ENCODE peak calls at places on chromosomes 6 and 20, in five cellular contexts. One of them, this sample, is unnamed.

GRCh38 chr6:68958327-68958726 is 323.2 kb downstream of the ADGRB3 start:
- DNase-seq in heart right ventricle: no peak
- DNase-seq in stomach: no peak
- DNase-seq in cardiac muscle cell: peak; percentile 5
- DNase-seq in colonic mucosa: no peak
- DNase-seq in this sample: no peak

GRCh38 chr6:4973972-4974885 is 29.6 kb downstream of the RPP40 start:
- DNase-seq in heart right ventricle: peak; percentile 8
- DNase-seq in cardiac muscle cell: peak; percentile 64
- DNase-seq in stomach: no peak
- DNase-seq in colonic mucosa: no peak
- DNase-seq in this sample: no peak

GRCh38 chr6:11292837-11293236 is 60.4 kb upstream of the NEDD9 start:
- DNase-seq in heart right ventricle: no peak
- DNase-seq in stomach: no peak
- DNase-seq in colonic mucosa: no peak
- DNase-seq in cardiac muscle cell: no peak
- DNase-seq in this sample: no peak

GRCh38 chr6:143581835-143582480 is 70.4 kb upstream of the FUCA2 start:
- DNase-seq in colonic mucosa: no peak
- DNase-seq in cardiac muscle cell: peak; percentile 86
- DNase-seq in heart right ventricle: no peak
- DNase-seq in stomach: no peak
- DNase-seq in this sample: no peak

GRCh38 chr6:36677753-36678487 is 594 bp upstream of the CDKN1A start:
- DNase-seq in cardiac muscle cell: no peak
- DNase-seq in stomach: no peak
- DNase-seq in colonic mucosa: peak; percentile 52
- DNase-seq in heart right ventricle: no peak
- DNase-seq in this sample: no peak

GRCh38 chr20:4956200-4956810 is 45.0 kb downstream of the SLC23A2 start:
- DNase-seq in colonic mucosa: no peak
- DNase-seq in heart right ventricle: no peak
- DNase-seq in cardiac muscle cell: peak; percentile 80
- DNase-seq in stomach: no peak
- DNase-seq in this sample: no peak

GRCh38 chr6:131736010-131736409 is 25.2 kb upstream of the CTAGE9 start:
- DNase-seq in stomach: no peak
- DNase-seq in cardiac muscle cell: no peak
- DNase-seq in heart right ventricle: no peak
- DNase-seq in colonic mucosa: no peak
- DNase-seq in this sample: no peak

GRCh38 chr20:58810116-58810878 is 40.4 kb downstream of the GNAS-AS1 start:
- DNase-seq in colonic mucosa: no peak
- DNase-seq in heart right ventricle: no peak
- DNase-seq in cardiac muscle cell: peak; percentile 11
- DNase-seq in stomach: no peak
- DNase-seq in this sample: no peak

GRCh38 chr6:151392429-151392828 is 1.1 kb upstream of the ZBTB2 start:
- DNase-seq in stomach: no peak
- DNase-seq in cardiac muscle cell: no peak
- DNase-seq in colonic mucosa: no peak
- DNase-seq in heart right ventricle: no peak
- DNase-seq in this sample: no peak

GRCh38 chr6:160519603-160520042 is 144.5 kb downstream of the LPA start:
- DNase-seq in heart right ventricle: no peak
- DNase-seq in cardiac muscle cell: no peak
- DNase-seq in colonic mucosa: no peak
- DNase-seq in stomach: no peak
- DNase-seq in this sample: no peak

GRCh38 chr6:154302111-154302752 is 54.4 kb downstream of the IPCEF1 start:
- DNase-seq in colonic mucosa: no peak
- DNase-seq in heart right ventricle: no peak
- DNase-seq in stomach: no peak
- DNase-seq in cardiac muscle cell: peak; percentile 70
- DNase-seq in this sample: no peak

GRCh38 chr6:139144490-139145085 is 9.7 kb downstream of the HECA start:
- DNase-seq in stomach: no peak
- DNase-seq in colonic mucosa: no peak
- DNase-seq in cardiac muscle cell: no peak
- DNase-seq in heart right ventricle: no peak
- DNase-seq in this sample: no peak

GRCh38 chr6:63802606-63803206 is 167.1 kb downstream of the PHF3 start:
- DNase-seq in heart right ventricle: no peak
- DNase-seq in colonic mucosa: no peak
- DNase-seq in cardiac muscle cell: peak; percentile 57
- DNase-seq in stomach: no peak
- DNase-seq in this sample: no peak

GRCh38 chr20:44752099-44752931 is 6.7 kb downstream of the KCNK15 start:
- DNase-seq in heart right ventricle: no peak
- DNase-seq in cardiac muscle cell: no peak
- DNase-seq in colonic mucosa: no peak
- DNase-seq in stomach: no peak
- DNase-seq in this sample: no peak

GRCh38 chr20:35479798-35480197 is 24.4 kb downstream of the CEP250 start:
- DNase-seq in stomach: no peak
- DNase-seq in colonic mucosa: no peak
- DNase-seq in cardiac muscle cell: no peak
- DNase-seq in heart right ventricle: no peak
- DNase-seq in this sample: no peak

GRCh38 chr6:154197176-154197850 is 158.3 kb downstream of the OPRM1 start:
- DNase-seq in heart right ventricle: no peak
- DNase-seq in cardiac muscle cell: peak; percentile 33
- DNase-seq in stomach: no peak
- DNase-seq in colonic mucosa: no peak
- DNase-seq in this sample: no peak

GRCh38 chr6:75286955-75287354 is 2.4 kb upstream of the TMEM30A start:
- DNase-seq in colonic mucosa: no peak
- DNase-seq in cardiac muscle cell: no peak
- DNase-seq in heart right ventricle: no peak
- DNase-seq in stomach: no peak
- DNase-seq in this sample: no peak

GRCh38 chr6:108699290-108700041 is 138.7 kb downstream of the FOXO3 start:
- DNase-seq in heart right ventricle: peak; percentile 62
- DNase-seq in colonic mucosa: no peak
- DNase-seq in cardiac muscle cell: peak; percentile 76
- DNase-seq in stomach: no peak
- DNase-seq in this sample: peak; percentile 53

GRCh38 chr6:107764684-107765460 is 59.2 kb downstream of the SCML4 start:
- DNase-seq in cardiac muscle cell: no peak
- DNase-seq in colonic mucosa: no peak
- DNase-seq in heart right ventricle: no peak
- DNase-seq in stomach: no peak
- DNase-seq in this sample: no peak

GRCh38 chr6:149446791-149447376 is 37.9 kb downstream of the ZC3H12D start:
- DNase-seq in stomach: no peak
- DNase-seq in colonic mucosa: no peak
- DNase-seq in heart right ventricle: no peak
- DNase-seq in cardiac muscle cell: no peak
- DNase-seq in this sample: no peak

GRCh38 chr20:8633366-8633765 is 435.5 kb upstream of the PLCB4 start:
- DNase-seq in stomach: no peak
- DNase-seq in cardiac muscle cell: peak; percentile 27
- DNase-seq in heart right ventricle: no peak
- DNase-seq in colonic mucosa: no peak
- DNase-seq in this sample: no peak

GRCh38 chr6:80769101-80769500 is 662.6 kb downstream of the BCKDHB start:
- DNase-seq in cardiac muscle cell: no peak
- DNase-seq in colonic mucosa: no peak
- DNase-seq in stomach: no peak
- DNase-seq in heart right ventricle: no peak
- DNase-seq in this sample: no peak

GRCh38 chr20:22974354-22974753 is 60.8 kb upstream of the SSTR4 start:
- DNase-seq in cardiac muscle cell: peak; percentile 56
- DNase-seq in stomach: peak; percentile 55
- DNase-seq in heart right ventricle: no peak
- DNase-seq in colonic mucosa: no peak
- DNase-seq in this sample: no peak

GRCh38 chr20:46975976-46976375 is 81.3 kb downstream of the EYA2 start:
- DNase-seq in colonic mucosa: no peak
- DNase-seq in heart right ventricle: no peak
- DNase-seq in stomach: no peak
- DNase-seq in cardiac muscle cell: no peak
- DNase-seq in this sample: no peak
- H3K27me3 ChIP-seq in colonic mucosa: no peaks in the 10 kb centered on the region
- H3K27me3 ChIP-seq in heart right ventricle: peaks cover 33% of the 10 kb centered on the region
- H3K27me3 ChIP-seq in stomach: no peaks in the 10 kb centered on the region
- H3K27me3 ChIP-seq in cardiac muscle cell: no peaks in the 10 kb centered on the region
- H3K27me3 ChIP-seq in this sample: peaks cover 76% of the 10 kb centered on the region

DNA sequence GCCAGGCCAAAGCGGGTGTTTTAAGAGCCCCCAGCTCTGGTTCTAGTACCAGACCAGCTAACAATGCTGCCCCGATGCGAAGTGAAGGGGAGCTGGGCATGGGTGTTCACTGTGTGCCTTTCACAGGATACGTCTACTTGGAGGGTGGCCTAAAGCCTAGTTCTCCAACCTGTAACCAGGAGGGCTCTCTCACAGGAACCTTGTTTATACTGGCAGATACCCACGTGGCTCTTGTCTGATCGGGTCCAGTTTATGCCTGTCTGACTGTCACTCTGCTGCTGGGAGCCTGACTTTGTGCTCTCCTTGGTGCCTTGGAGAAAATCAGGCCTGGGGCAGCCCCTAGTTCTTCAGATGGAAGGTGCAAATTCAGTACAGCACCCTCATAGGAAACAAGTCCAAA is 60.2 kb upstream of the RNF144B start:
- DNase-seq in heart right ventricle: no peak
- DNase-seq in colonic mucosa: no peak
- DNase-seq in stomach: no peak
- DNase-seq in cardiac muscle cell: no peak
- DNase-seq in this sample: no peak
- H3K27ac ChIP-seq in heart right ventricle: no peak overlapping the region
- H3K27ac ChIP-seq in colonic mucosa: no peak overlapping the region
- H3K27ac ChIP-seq in stomach: no peak overlapping the region
- H3K27ac ChIP-seq in cardiac muscle cell: no peak overlapping the region
- H3K27ac ChIP-seq in this sample: no peak overlapping the region

GRCh38 chr6:105077592-105078463 is 102.0 kb downstream of the POPDC3 start:
- DNase-seq in colonic mucosa: no peak
- DNase-seq in cardiac muscle cell: peak; percentile 68
- DNase-seq in stomach: no peak
- DNase-seq in heart right ventricle: no peak
- DNase-seq in this sample: no peak
- TF ChIP-seq CTCF in colonic mucosa: peak; percentile 20
- TF ChIP-seq CTCF in cardiac muscle cell: peak; percentile 49
- TF ChIP-seq CTCF in stomach: no peak
- TF ChIP-seq CTCF in heart right ventricle: peak; percentile 61
- TF ChIP-seq CTCF in this sample: peak; percentile 59

GRCh38 chr6:28603920-28604319 is 78.2 kb downstream of the GPX5 start:
- DNase-seq in heart right ventricle: no peak
- DNase-seq in stomach: no peak
- DNase-seq in colonic mucosa: no peak
- DNase-seq in cardiac muscle cell: no peak
- DNase-seq in this sample: no peak

GRCh38 chr6:28609672-28610071 is 84.0 kb downstream of the GPX5 start:
- DNase-seq in cardiac muscle cell: no peak
- DNase-seq in stomach: no peak
- DNase-seq in heart right ventricle: no peak
- DNase-seq in colonic mucosa: no peak
- DNase-seq in this sample: no peak

GRCh38 chr6:28606424-28607391 is 81.0 kb downstream of the GPX5 start:
- DNase-seq in cardiac muscle cell: peak; percentile 83
- DNase-seq in colonic mucosa: no peak
- DNase-seq in heart right ventricle: no peak
- DNase-seq in stomach: no peak
- DNase-seq in this sample: no peak

GRCh38 chr6:28607990-28608389 is 82.3 kb downstream of the GPX5 start:
- DNase-seq in cardiac muscle cell: peak; percentile 53
- DNase-seq in colonic mucosa: no peak
- DNase-seq in heart right ventricle: no peak
- DNase-seq in stomach: no peak
- DNase-seq in this sample: no peak
- H3K27me3 ChIP-seq in cardiac muscle cell: no peaks in the 10 kb centered on the region
- H3K27me3 ChIP-seq in colonic mucosa: no peaks in the 10 kb centered on the region
- H3K27me3 ChIP-seq in heart right ventricle: peaks cover 84% of the 10 kb centered on the region
- H3K27me3 ChIP-seq in stomach: peaks cover 21% of the 10 kb centered on the region
- H3K27me3 ChIP-seq in this sample: peaks cover 95% of the 10 kb centered on the region

GRCh38 chr20:19644085-19644484 is 114.0 kb upstream of the RIN2 start:
- DNase-seq in colonic mucosa: no peak
- DNase-seq in stomach: no peak
- DNase-seq in heart right ventricle: no peak
- DNase-seq in cardiac muscle cell: no peak
- DNase-seq in this sample: no peak
- H3K27ac ChIP-seq in colonic mucosa: no peak overlapping the region
- H3K27ac ChIP-seq in stomach: no peak overlapping the region
- H3K27ac ChIP-seq in heart right ventricle: no peak overlapping the region
- H3K27ac ChIP-seq in cardiac muscle cell: no peak overlapping the region
- H3K27ac ChIP-seq in this sample: no peak overlapping the region

GRCh38 chr6:35476004-35476403 is 7.8 kb downstream of the RPL10A start:
- DNase-seq in heart right ventricle: no peak
- DNase-seq in cardiac muscle cell: no peak
- DNase-seq in stomach: no peak
- DNase-seq in colonic mucosa: no peak
- DNase-seq in this sample: no peak
- TF ChIP-seq CTCF in heart right ventricle: no peak
- TF ChIP-seq CTCF in cardiac muscle cell: no peak
- TF ChIP-seq CTCF in stomach: no peak
- TF ChIP-seq CTCF in colonic mucosa: no peak
- TF ChIP-seq CTCF in this sample: no peak

GRCh38 chr20:41654884-41655283 is 36.7 kb upstream of the CHD6 start:
- DNase-seq in heart right ventricle: peak; percentile 4
- DNase-seq in cardiac muscle cell: peak; percentile 55
- DNase-seq in stomach: peak; percentile 32
- DNase-seq in colonic mucosa: no peak
- DNase-seq in this sample: no peak
- H3K27me3 ChIP-seq in heart right ventricle: peaks cover 5% of the 10 kb centered on the region
- H3K27me3 ChIP-seq in cardiac muscle cell: no peaks in the 10 kb centered on the region
- H3K27me3 ChIP-seq in stomach: no peaks in the 10 kb centered on the region
- H3K27me3 ChIP-seq in colonic mucosa: no peaks in the 10 kb centered on the region
- H3K27me3 ChIP-seq in this sample: peaks cover 24% of the 10 kb centered on the region

GRCh38 chr6:157055863-157056262 is 267.5 kb downstream of the TMEM242 start:
- DNase-seq in cardiac muscle cell: no peak
- DNase-seq in heart right ventricle: no peak
- DNase-seq in stomach: no peak
- DNase-seq in colonic mucosa: no peak
- DNase-seq in this sample: no peak
- H3K27ac ChIP-seq in cardiac muscle cell: no peak overlapping the region
- H3K27ac ChIP-seq in heart right ventricle: no peak overlapping the region
- H3K27ac ChIP-seq in stomach: no peak overlapping the region
- H3K27ac ChIP-seq in colonic mucosa: no peak overlapping the region
- H3K27ac ChIP-seq in this sample: no peak overlapping the region

DNA sequence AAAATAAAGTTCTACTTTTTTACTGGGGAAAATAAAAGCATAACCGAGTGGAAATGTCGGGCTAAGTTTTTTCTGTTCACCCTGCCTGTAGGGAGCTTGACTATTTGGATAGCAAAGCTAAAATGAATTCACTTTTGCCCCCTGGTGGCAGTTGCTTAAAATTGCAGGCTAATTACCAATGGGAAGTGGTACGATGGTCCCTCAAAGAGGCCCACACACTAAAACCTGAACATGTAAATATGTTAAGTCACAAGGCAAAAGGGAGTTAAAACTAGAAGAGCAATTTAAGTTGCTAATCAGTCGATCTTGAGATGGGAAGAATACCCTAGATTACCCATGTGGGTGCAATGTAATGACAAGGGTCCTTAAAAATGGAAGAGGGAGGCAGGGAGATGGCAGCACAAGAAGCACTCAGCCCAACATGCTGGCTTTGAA is 916 bp upstream of the SUN5 start:
- DNase-seq in cardiac muscle cell: peak; percentile 7
- DNase-seq in colonic mucosa: peak; percentile 22
- DNase-seq in stomach: no peak
- DNase-seq in heart right ventricle: no peak
- DNase-seq in this sample: no peak
- TF ChIP-seq CTCF in cardiac muscle cell: peak; percentile 45
- TF ChIP-seq CTCF in colonic mucosa: peak; percentile 45
- TF ChIP-seq CTCF in stomach: no peak
- TF ChIP-seq CTCF in heart right ventricle: no peak
- TF ChIP-seq CTCF in this sample: peak; percentile 24